ENCODE peak calls at places on chromosomes 5 and 9, in six cellular contexts. D, Q, N, G, J and V are unnamed samples.

GRCh38 chr9:69637193-69637592 is 35.0 kb downstream of the APBA1 start:
- DNase-seq in D (no peak), Q (no peak), N (no peak), G (no peak), J (no peak), V (no peak)

GRCh38 chr9:121362813-121363585 is 7.1 kb downstream of the STOM start:
- DNase-seq in D (no peak), Q (no peak), N (no peak), G (no peak), J (no peak), V (no peak)

GRCh38 chr5:120446896-120447295 is 17.2 kb upstream of the PRR16 start:
- DNase-seq in D (no peak), Q (no peak), N (no peak), G (no peak), J (no peak), V (no peak)

GRCh38 chr9:35658894-35659220 is 765 bp downstream of the CCDC107 start:
- DNase-seq in D (no peak), Q (no peak), N (no peak), G (no peak), J (peak; percentile 84), V (no peak)

GRCh38 chr5:139915274-139915673 is 119.7 kb downstream of the PSD2 start:
- DNase-seq in D (no peak), Q (no peak), N (no peak), G (no peak), J (peak; percentile 52), V (no peak)

GRCh38 chr5:167797933-167798332 is 493.5 kb upstream of the WWC1 start:
- DNase-seq in D (no peak), Q (no peak), N (no peak), G (no peak), J (no peak), V (no peak)

GRCh38 chr9:75878461-75878860 is 12.0 kb upstream of the PCSK5 start:
- DNase-seq in D (no peak), Q (no peak), N (no peak), G (no peak), J (no peak), V (no peak)

GRCh38 chr9:134933076-134933659 is 15.5 kb upstream of the FCN1 start:
- DNase-seq in D (no peak), Q (no peak), N (no peak), G (no peak), J (no peak), V (no peak)

GRCh38 chr9:81537964-81538363 is 151.4 kb downstream of the TLE1 start:
- DNase-seq in D (no peak), Q (no peak), N (no peak), G (no peak), J (no peak), V (no peak)

GRCh38 chr9:129693741-129694140 is 28.3 kb downstream of the PRRX2 start:
- DNase-seq in D (no peak), Q (no peak), N (no peak), G (no peak), J (no peak), V (no peak)

GRCh38 chr5:34587355-34588241 is 68.5 kb upstream of the RAI14 start:
- DNase-seq in D (no peak), Q (peak; percentile 61), N (no peak), G (no peak), J (no peak), V (no peak)

GRCh38 chr5:72281764-72282499 is 38.1 kb downstream of the MRPS27 start:
- DNase-seq in D (no peak), Q (peak; percentile 19), N (no peak), G (no peak), J (no peak), V (no peak)

GRCh38 chr5:96381526-96381925 is 51.5 kb downstream of the PCSK1 start:
- DNase-seq in D (no peak), Q (no peak), N (no peak), G (no peak), J (no peak), V (no peak)

GRCh38 chr5:112551437-112552018 is 132.5 kb upstream of the EPB41L4A start:
- DNase-seq in D (no peak), Q (peak; percentile 44), N (no peak), G (peak; percentile 26), J (no peak), V (no peak)

GRCh38 chr5:2471152-2471879 is 280.2 kb downstream of the IRX2 start:
- DNase-seq in D (no peak), Q (no peak), N (no peak), G (no peak), J (no peak), V (no peak)

GRCh38 chr5:42984307-42984706 is 55.8 kb downstream of the ANXA2R start:
- DNase-seq in D (no peak), Q (no peak), N (no peak), G (no peak), J (no peak), V (no peak)

GRCh38 chr5:96324708-96325107 is 108.3 kb downstream of the PCSK1 start:
- DNase-seq in D (no peak), Q (no peak), N (no peak), G (no peak), J (no peak), V (no peak)

GRCh38 chr9:29212590-29213373 is 1639.5 kb upstream of the C9orf72 start:
- DNase-seq in D (no peak), Q (no peak), N (no peak), G (no peak), J (no peak), V (peak; percentile 50)

GRCh38 chr5:171521219-171521633 is 101.8 kb downstream of the FGF18 start:
- DNase-seq in D (no peak), Q (no peak), N (no peak), G (no peak), J (no peak), V (no peak)

GRCh38 chr5:65111961-65112658 is 343.4 kb downstream of the CWC27 start:
- DNase-seq in D (no peak), Q (no peak), N (no peak), G (no peak), J (no peak), V (no peak)

GRCh38 chr5:41115281-41115680 is 44.1 kb upstream of the MROH2B start:
- DNase-seq in D (no peak), Q (no peak), N (no peak), G (no peak), J (no peak), V (no peak)

GRCh38 chr5:115986358-115986757 is 24.1 kb downstream of the LVRN start:
- DNase-seq in D (no peak), Q (no peak), N (no peak), G (no peak), J (no peak), V (no peak)

GRCh38 chr9:27292646-27293045 is 4.3 kb downstream of the EQTN start:
- DNase-seq in D (no peak), Q (no peak), N (peak; percentile 76), G (peak; percentile 22), J (peak; percentile 66), V (no peak)

GRCh38 chr5:39501403-39501802 is 76.6 kb upstream of the DAB2 start:
- DNase-seq in D (no peak), Q (no peak), N (no peak), G (no peak), J (peak; percentile 81), V (no peak)

GRCh38 chr9:13896922-13897835 is 416.8 kb downstream of the NFIB start:
- DNase-seq in D (no peak), Q (no peak), N (no peak), G (no peak), J (no peak), V (no peak)

GRCh38 chr5:24621809-24622208 is 23.0 kb downstream of the CDH10 start:
- DNase-seq in D (no peak), Q (no peak), N (peak; percentile 62), G (no peak), J (peak; percentile 65), V (no peak)

GRCh38 chr5:160187091-160187490 is 42.2 kb upstream of the FABP6 start:
- DNase-seq in D (no peak), Q (no peak), N (no peak), G (no peak), J (no peak), V (no peak)

DNA sequence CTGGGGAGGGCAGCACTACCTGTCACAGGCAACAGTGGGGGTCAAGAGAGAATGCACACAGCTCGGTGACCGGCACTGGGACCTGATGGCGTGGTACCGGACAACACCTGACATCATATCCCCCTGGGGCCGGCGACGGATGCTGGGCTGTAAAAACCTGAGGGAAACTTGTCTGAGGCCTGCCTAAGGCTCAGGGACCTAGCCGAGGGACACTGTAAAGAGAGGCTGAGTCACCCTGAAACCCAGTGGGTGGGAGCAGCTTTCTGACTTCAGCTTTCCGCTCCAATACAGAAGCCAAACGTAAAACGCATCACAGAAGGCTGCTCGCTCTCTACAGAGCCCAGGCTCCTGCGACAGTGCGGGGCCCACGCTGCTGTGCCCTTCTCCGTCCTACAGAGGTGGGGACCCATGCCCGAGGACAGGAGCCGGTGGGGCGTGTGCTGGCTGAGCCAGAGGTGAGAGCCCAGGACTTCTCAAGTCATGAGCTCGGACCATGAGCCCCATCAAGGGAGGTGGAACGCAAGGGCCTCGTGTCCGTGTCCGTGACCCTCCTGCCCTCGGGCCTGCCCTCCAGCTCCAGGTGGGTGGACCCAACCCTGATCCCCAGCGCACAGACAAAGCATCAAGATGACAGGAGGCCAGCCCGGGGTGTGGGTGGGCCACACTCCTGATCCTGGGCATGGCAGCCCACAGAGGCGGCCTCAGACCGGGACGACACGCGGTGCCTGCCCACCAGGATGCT is 5.3 kb downstream of the RALGDS start:
- DNase-seq in D (peak; percentile 94), Q (no peak), N (peak; percentile 80), G (no peak), J (peak; percentile 70), V (no peak)
- TF ChIP-seq POLR2AphosphoS5 in D (peak; percentile 81), Q (no peak), N (no peak), G (no peak), J (no peak), V (no peak)

GRCh38 chr5:172866802-172867748 is 33.0 kb downstream of the ERGIC1 start:
- DNase-seq in D (no peak), Q (no peak), N (peak; percentile 88), G (no peak), J (peak; percentile 96), V (peak; percentile 58)
- TF ChIP-seq POLR2A in D (no peak), Q (no peak), N (no peak), G (no peak), J (no peak), V (no peak)

GRCh38 chr9:73701415-73702057 is 549.9 kb downstream of the ANXA1 start:
- DNase-seq in D (no peak), Q (no peak), N (no peak), G (no peak), J (no peak), V (no peak)
- TF ChIP-seq POLR2AphosphoS5 in D (no peak), Q (no peak), N (no peak), G (no peak), J (no peak), V (no peak)

DNA sequence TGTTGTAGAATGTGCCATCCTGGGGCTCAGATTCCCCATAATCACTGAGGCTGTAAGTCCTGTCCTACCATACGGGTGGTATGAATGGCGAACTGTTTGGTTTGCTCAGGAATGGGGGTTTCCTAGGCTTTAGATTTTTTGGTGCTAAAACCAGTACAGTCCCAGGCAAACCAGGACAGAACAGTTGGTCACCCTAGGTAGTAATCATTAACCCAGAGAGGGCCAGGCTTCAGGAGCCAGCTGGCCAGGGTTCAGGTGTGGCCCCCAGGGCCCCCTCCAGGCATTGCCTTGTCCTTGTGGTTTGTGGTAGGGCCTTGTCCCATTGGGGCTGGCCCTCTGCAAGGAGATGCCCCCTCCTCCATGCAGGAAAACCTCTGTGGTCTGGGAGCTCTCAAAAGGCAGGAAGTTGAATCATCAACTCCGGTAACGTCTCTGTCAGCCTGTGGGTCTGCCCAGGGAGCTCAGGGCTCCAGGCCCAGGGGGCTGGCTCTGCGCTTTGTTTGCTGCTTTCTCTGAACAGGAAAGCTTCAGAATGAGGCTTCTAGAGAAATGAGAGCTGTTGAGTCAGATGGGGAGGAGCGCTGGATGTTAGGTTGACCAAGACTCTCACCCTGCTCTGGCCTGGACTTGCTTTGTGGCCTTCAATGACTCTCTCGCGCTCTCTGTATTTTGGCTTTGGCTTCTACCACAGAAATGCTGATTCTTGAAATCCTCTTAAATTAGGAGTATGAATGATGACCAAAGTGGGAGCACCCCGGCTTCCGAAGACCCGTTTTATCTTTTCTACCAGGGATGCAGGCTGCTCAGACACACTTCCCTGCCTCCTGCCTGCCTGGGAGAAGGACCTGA is 22.2 kb upstream of the JADE2 start:
- DNase-seq in D (peak; percentile 44), Q (peak; percentile 38), N (peak; percentile 87), G (peak; percentile 50), J (peak; percentile 88), V (peak; percentile 56)
- TF ChIP-seq POLR2A in D (peak; percentile 58), Q (no peak), N (no peak), G (no peak), J (no peak), V (no peak)